ENCODE peak calls at places on chromosomes 11 and 22, in nine cellular contexts. B, K, C, Q, R, U, H, L and D are unnamed samples.

GRCh38 chr22:28410050-28410816 is 269.4 kb downstream of the TTC28 start:
- DNase-seq in B (no peak), K (peak; percentile 71), C (peak; percentile 64), Q (no peak), R (no peak), U (no peak), H (no peak), L (no peak), D (no peak)

GRCh38 chr11:3207530-3208189 is 11.0 kb downstream of the MRGPRG start:
- DNase-seq in B (no peak), K (no peak), C (no peak), Q (no peak), R (no peak), U (no peak), H (no peak), L (no peak), D (no peak)

GRCh38 chr11:9363954-9364912 is 20.2 kb upstream of the IPO7 start:
- DNase-seq in B (peak; percentile 90), K (peak; percentile 98), C (peak; percentile 95), Q (peak; percentile 58), R (peak; percentile 98), U (peak; percentile 95), H (peak; percentile 65), L (peak; percentile 96), D (peak; percentile 79)

GRCh38 chr22:21978564-21979386 is 3.8 kb downstream of the TOP3B start:
- DNase-seq in B (no peak), K (no peak), C (no peak), Q (no peak), R (no peak), U (no peak), H (no peak), L (no peak), D (no peak)

GRCh38 chr22:23240639-23241389 is 60.5 kb downstream of the BCR start:
- DNase-seq in B (no peak), K (no peak), C (no peak), Q (no peak), R (no peak), U (no peak), H (no peak), L (no peak), D (no peak)

GRCh38 chr11:15769203-15769602 is 587.1 kb downstream of the SOX6 start:
- DNase-seq in B (no peak), K (no peak), C (no peak), Q (no peak), R (no peak), U (no peak), H (no peak), L (no peak), D (no peak)

GRCh38 chr22:36160499-36160942 is at the start of gene APOL3:
- DNase-seq in B (no peak), K (peak; percentile 47), C (peak; percentile 80), Q (peak; percentile 19), R (peak; percentile 87), U (peak; percentile 79), H (peak; percentile 27), L (no peak), D (no peak)

GRCh38 chr22:36461665-36462474 is 19.6 kb downstream of the TXN2 start:
- DNase-seq in B (peak; percentile 93), K (peak; percentile 94), C (peak; percentile 71), Q (no peak), R (peak; percentile 88), U (no peak), H (no peak), L (peak; percentile 80), D (no peak)

GRCh38 chr22:42553475-42554361 is at the start of gene SERHL2:
- DNase-seq in B (peak; percentile 33), K (peak; percentile 55), C (peak; percentile 82), Q (peak; percentile 76), R (peak; percentile 95), U (peak; percentile 98), H (peak; percentile 61), L (peak; percentile 89), D (no peak)

GRCh38 chr11:17298302-17298701 is 21.8 kb downstream of the NUCB2 start:
- DNase-seq in B (no peak), K (peak; percentile 39), C (no peak), Q (no peak), R (no peak), U (no peak), H (no peak), L (no peak), D (no peak)

GRCh38 chr11:10550503-10550902 is 9.5 kb upstream of the RNF141 start:
- DNase-seq in B (peak; percentile 21), K (peak; percentile 82), C (peak; percentile 65), Q (no peak), R (no peak), U (no peak), H (no peak), L (no peak), D (no peak)

GRCh38 chr11:19551454-19551853 is 161.2 kb upstream of the NAV2 start:
- DNase-seq in B (no peak), K (no peak), C (peak; percentile 5), Q (no peak), R (no peak), U (no peak), H (no peak), L (no peak), D (no peak)

GRCh38 chr22:22720201-22720723 is 75.8 kb downstream of the GGTLC2 start:
- DNase-seq in B (no peak), K (peak; percentile 34), C (peak; percentile 57), Q (no peak), R (peak; percentile 55), U (no peak), H (no peak), L (no peak), D (no peak)

GRCh38 chr22:35910013-35910860 is 118.4 kb downstream of the RBFOX2 start:
- DNase-seq in B (no peak), K (no peak), C (peak; percentile 45), Q (no peak), R (no peak), U (no peak), H (no peak), L (peak; percentile 59), D (no peak)

GRCh38 chr11:9787260-9787659 is 123.4 kb downstream of the SWAP70 start:
- DNase-seq in B (no peak), K (no peak), C (no peak), Q (no peak), R (no peak), U (no peak), H (no peak), L (no peak), D (no peak)

GRCh38 chr11:1219446-1219835 is 3.4 kb upstream of the MUC5B start:
- DNase-seq in B (no peak), K (no peak), C (no peak), Q (peak; percentile 2), R (peak; percentile 45), U (peak; percentile 4), H (no peak), L (no peak), D (no peak)

GRCh38 chr22:19882446-19883381 is 28.0 kb upstream of the GNB1L start:
- DNase-seq in B (no peak), K (no peak), C (no peak), Q (no peak), R (peak; percentile 46), U (no peak), H (no peak), L (no peak), D (no peak)

GRCh38 chr11:2582958-2583604 is 116.7 kb downstream of the KCNQ1OT1 start:
- DNase-seq in B (no peak), K (no peak), C (no peak), Q (peak; percentile 3), R (peak; percentile 62), U (peak; percentile 25), H (no peak), L (no peak), D (no peak)

DNA sequence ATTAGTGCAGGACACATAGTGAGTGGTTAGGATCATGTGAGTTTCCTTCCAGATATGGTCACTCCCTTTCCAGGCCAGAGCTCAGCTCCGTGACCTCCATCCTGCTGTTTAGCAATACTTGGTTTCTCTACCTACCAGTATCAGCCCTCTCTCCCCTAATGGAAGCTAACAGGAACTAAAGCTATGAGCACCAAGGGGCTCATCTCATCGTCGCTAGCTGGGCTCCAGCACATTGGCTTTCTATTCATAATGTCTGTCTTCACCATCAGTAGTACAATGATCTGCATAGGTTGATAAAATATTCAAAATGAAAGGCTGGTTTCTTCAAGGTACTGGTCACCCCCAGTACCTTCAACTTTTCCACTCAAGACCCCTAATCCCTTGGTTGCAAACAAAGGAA is 2.4 kb upstream of the GALNT18 start:
- DNase-seq in B (no peak), K (no peak), C (no peak), Q (no peak), R (no peak), U (no peak), H (no peak), L (no peak), D (no peak)
- H3K27ac ChIP-seq in B (no peak overlapping the region), K (no peak overlapping the region), C (no peak overlapping the region), Q (no peak overlapping the region), R (no peak overlapping the region), U (no peak overlapping the region), H (no peak overlapping the region), L (no peak overlapping the region), D (no peak overlapping the region)

DNA sequence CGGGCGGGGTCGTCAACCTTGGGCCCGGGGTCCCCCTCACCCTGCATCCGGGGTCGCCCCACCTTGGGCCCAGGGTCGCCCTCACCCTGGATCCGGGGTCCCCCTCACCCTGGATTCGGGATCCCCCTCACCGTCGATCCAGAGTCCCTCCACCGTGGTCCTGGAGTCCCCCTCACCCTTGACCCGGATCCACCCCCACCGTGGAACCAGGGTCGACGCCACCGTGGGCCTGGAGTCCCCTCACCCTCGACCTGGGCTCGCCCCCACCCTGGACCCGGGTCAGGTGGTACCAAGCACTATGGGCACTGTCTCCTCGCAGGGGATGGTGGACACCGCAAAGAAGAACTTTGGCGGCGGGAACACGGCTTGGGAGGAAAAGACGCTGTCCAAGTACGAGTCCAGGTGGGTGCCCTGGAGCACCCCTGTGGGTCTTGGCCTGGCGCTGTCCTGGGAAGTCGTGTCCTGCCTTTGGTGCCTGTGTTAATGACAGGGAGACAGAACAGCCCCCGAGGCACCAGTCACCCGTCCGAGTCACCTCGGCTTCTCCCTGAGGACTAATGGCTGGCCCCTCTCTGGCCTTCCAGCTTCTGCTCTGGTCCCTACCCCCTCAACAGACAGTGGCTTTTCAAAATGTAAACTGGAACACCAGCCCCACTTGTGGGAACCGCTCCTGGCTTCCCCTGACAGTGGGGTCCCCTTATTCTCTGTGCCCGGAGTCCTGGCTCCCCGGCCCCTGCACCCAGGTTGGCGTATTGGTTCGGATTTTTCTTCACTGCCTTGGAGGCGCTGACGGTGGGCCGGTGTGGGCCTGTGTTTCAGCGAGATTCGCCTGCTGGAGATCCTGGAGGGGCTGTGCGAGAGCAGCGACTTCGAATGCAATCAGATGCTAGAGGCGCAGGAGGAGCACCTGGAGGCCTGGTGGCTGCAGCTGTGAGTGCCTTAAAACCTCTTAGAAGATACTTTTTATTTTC is 762 bp downstream of the CRELD2 start:
- DNase-seq in B (no peak), K (no peak), C (no peak), Q (no peak), R (peak; percentile 69), U (no peak), H (no peak), L (no peak), D (no peak)
- H3K27ac ChIP-seq in B (no peak overlapping the region), K (peak overlapping the region; percentile 25), C (peak overlapping the region; percentile 39), Q (no peak overlapping the region), R (peak overlapping the region; percentile 87), U (peak overlapping the region; percentile 98), H (peak overlapping the region; percentile 83), L (peak overlapping the region; percentile 61), D (no peak overlapping the region)

GRCh38 chr11:45817191-45817590 is 12.2 kb downstream of the SLC35C1 start:
- DNase-seq in B (no peak), K (no peak), C (no peak), Q (no peak), R (no peak), U (no peak), H (no peak), L (no peak), D (no peak)
- H3K27ac ChIP-seq in B (no peak overlapping the region), K (no peak overlapping the region), C (no peak overlapping the region), Q (no peak overlapping the region), R (no peak overlapping the region), U (no peak overlapping the region), H (no peak overlapping the region), L (no peak overlapping the region), D (no peak overlapping the region)

GRCh38 chr11:57901278-57901677 is 122.4 kb upstream of the OR9Q1 start:
- DNase-seq in B (no peak), K (no peak), C (no peak), Q (no peak), R (no peak), U (no peak), H (no peak), L (no peak), D (no peak)
- H3K27ac ChIP-seq in B (no peak overlapping the region), K (no peak overlapping the region), C (no peak overlapping the region), Q (no peak overlapping the region), R (no peak overlapping the region), U (no peak overlapping the region), H (no peak overlapping the region), L (no peak overlapping the region), D (no peak overlapping the region)